ENCODE peak calls at places on chromosomes 1 and 21, in eight cellular contexts. I, E, U, M, S, Z, Q and W are unnamed samples.

GRCh38 chr1:25735956-25736529 is 64.0 kb upstream of the SELENON start:
- DNase-seq in U (peak), Q (no peak), E (no peak), M (no peak), I (no peak), S (no peak), Z (peak), W (no peak)

GRCh38 chr1:5647226-5647625 is 345.0 kb downstream of the NPHP4 start:
- DNase-seq in S (no peak), U (no peak), Z (no peak), Q (no peak), E (no peak), M (no peak), I (no peak), W (no peak)

GRCh38 chr21:42931560-42932235 is 6.3 kb upstream of the ERVH48-1 start:
- DNase-seq in S (no peak), E (no peak), Q (no peak), I (no peak), U (no peak), M (no peak), Z (no peak), W (peak)

GRCh38 chr21:25342811-25343210 is 264.5 kb downstream of the MRPL39 start:
- DNase-seq in E (peak), Q (peak), S (no peak), Z (no peak), M (peak), I (no peak), U (no peak), W (no peak)

GRCh38 chr1:56255516-56256181 is 323.7 kb downstream of the PLPP3 start:
- DNase-seq in E (peak), S (peak), I (no peak), U (peak), Z (peak), M (peak), Q (peak), W (peak)

GRCh38 chr21:33299181-33299752 is 25.5 kb upstream of the IFNAR1 start:
- DNase-seq in Z (no peak), U (no peak), S (no peak), I (no peak), Q (no peak), M (no peak), E (no peak), W (no peak)

GRCh38 chr1:115507256-115507589 is 134.5 kb upstream of the VANGL1 start:
- DNase-seq in Z (peak), Q (peak), M (peak), S (no peak), E (peak), I (peak), U (no peak), W (peak)

GRCh38 chr1:80657048-80657653 is 1143.6 kb upstream of the ADGRL2 start:
- DNase-seq in E (no peak), S (no peak), I (no peak), Z (no peak), U (no peak), Q (no peak), M (no peak), W (no peak)

GRCh38 chr21:45264146-45264918 is 23.4 kb downstream of the POFUT2 start:
- DNase-seq in Q (no peak), U (no peak), Z (no peak), I (no peak), M (no peak), E (no peak), S (peak), W (no peak)

GRCh38 chr21:42691901-42692559 is 38.6 kb downstream of the PDE9A start:
- DNase-seq in M (no peak), U (no peak), S (no peak), I (no peak), Q (no peak), Z (no peak), E (no peak), W (no peak)

GRCh38 chr1:236751385-236751784 is 43.7 kb upstream of the MTR start:
- DNase-seq in Q (no peak), U (no peak), M (no peak), S (no peak), E (no peak), Z (no peak), I (no peak), W (no peak)

GRCh38 chr1:236750928-236751327 is 44.2 kb upstream of the MTR start:
- DNase-seq in M (no peak), Z (no peak), S (no peak), I (no peak), E (no peak), U (no peak), Q (no peak), W (no peak)

GRCh38 chr1:236747311-236747956 is 47.7 kb upstream of the MTR start:
- DNase-seq in U (no peak), S (no peak), Z (no peak), I (no peak), E (no peak), Q (no peak), M (no peak), W (no peak)

GRCh38 chr1:236746785-236747184 is 48.3 kb upstream of the MTR start:
- DNase-seq in S (no peak), Z (peak), Q (no peak), M (no peak), U (no peak), I (no peak), E (no peak), W (no peak)

DNA sequence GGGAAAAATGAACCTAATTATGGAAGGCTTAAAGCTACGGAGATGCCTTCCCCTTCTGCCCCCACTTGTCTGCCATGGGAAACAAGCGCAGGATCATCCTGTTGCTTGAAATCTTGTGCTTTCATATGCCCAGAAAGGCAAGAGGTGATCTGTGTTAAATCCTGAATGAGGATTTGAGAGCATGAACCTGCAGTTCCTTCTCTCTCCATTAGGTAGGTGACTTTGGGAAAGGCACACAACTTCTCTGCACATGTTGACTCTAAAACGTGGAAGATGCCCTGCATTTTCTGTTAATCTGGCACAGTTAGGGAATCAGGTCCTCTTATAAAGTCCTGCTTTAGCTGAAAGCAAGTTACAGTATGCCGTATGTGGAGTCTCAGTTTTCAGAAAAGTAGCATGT is 46.6 kb upstream of the MTR start:
- DNase-seq in E (no peak), U (no peak), I (peak), S (no peak), M (no peak), Z (no peak), Q (no peak), W (no peak)
- TF ChIP-seq CTCF in E (peak), U (no peak), I (no peak), S (no peak), M (peak), Z (no peak), Q (peak), W (peak)

DNA sequence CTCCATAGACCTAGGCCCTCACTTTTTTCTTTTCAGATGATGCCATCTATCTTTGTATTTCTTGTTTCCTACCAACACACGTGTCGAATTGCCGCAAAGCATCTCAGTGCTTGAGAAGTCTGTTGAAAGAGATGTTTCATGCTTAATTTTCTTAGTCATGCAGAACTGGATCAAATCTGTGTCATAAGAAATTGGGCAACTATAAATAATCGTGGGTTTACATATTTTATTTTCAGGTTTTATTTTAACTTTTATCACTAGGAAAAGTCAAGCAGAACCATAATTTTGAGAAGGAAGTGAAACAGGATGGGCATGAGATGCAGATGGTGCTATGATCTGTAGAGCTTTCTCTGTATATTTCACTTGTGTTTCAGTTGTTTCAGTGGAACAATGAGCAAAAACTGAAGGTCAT is 199.3 kb downstream of the S1PR1 start:
- DNase-seq in Z (no peak), I (no peak), M (no peak), S (no peak), E (no peak), U (no peak), Q (no peak), W (no peak)
- H3K4me3 ChIP-seq in Z (no peak), I (no peak), M (no peak), S (no peak), E (no peak), U (no peak), Q (no peak), W (no peak)

GRCh38 chr1:97820470-97821188 is 100.2 kb downstream of the DPYD start:
- DNase-seq in S (no peak), E (peak), Q (peak), U (no peak), Z (no peak), I (peak), M (peak), W (peak)
- TF ChIP-seq CTCF in S (no peak), E (peak), Q (peak), U (peak), Z (peak), I (peak), M (peak), W (peak)

GRCh38 chr1:43359696-43360095 is 915 bp downstream of the CDC20 start:
- DNase-seq in M (no peak), Q (no peak), I (no peak), S (no peak), E (no peak), U (peak), Z (no peak), W (no peak)
- H3K4me3 ChIP-seq in M (peak), Q (peak), I (peak), S (no peak), E (peak), U (no peak), Z (no peak), W (peak)

GRCh38 chr1:11059166-11059989 is 440 bp downstream of the SRM start:
- DNase-seq in Q (no peak), S (peak), M (no peak), Z (no peak), E (no peak), I (no peak), U (no peak), W (peak)

GRCh38 chr1:11061652-11062365 is 2.0 kb upstream of the SRM start:
- DNase-seq in S (no peak), U (no peak), M (no peak), Z (no peak), E (no peak), I (no peak), Q (no peak), W (no peak)

GRCh38 chr1:11058026-11058425 is 1.8 kb downstream of the SRM start:
- DNase-seq in M (no peak), U (no peak), Z (no peak), I (no peak), E (no peak), Q (no peak), S (no peak), W (no peak)

GRCh38 chr1:11058595-11059165 is 1.1 kb downstream of the SRM start:
- DNase-seq in U (no peak), Z (no peak), I (no peak), E (no peak), Q (no peak), M (no peak), S (peak), W (no peak)

GRCh38 chr1:11059990-11060948 is at the start of gene SRM:
- DNase-seq in U (peak), E (peak), Q (peak), M (peak), S (peak), Z (peak), I (peak), W (peak)
- TF ChIP-seq CTCF in U (peak), E (peak), Q (peak), M (no peak), S (peak), Z (peak), I (no peak), W (peak)

GRCh38 chr1:174580801-174581200 is 133.0 kb downstream of the GPR52 start:
- DNase-seq in M (no peak), I (no peak), U (no peak), Z (no peak), E (peak), Q (no peak), S (no peak), W (no peak)

GRCh38 chr1:174584071-174584470 is 136.3 kb downstream of the GPR52 start:
- DNase-seq in Q (no peak), S (no peak), E (no peak), I (no peak), M (no peak), Z (no peak), U (no peak), W (no peak)
- H3K4me3 ChIP-seq in Q (no peak), S (no peak), E (no peak), I (no peak), M (no peak), Z (no peak), U (no peak), W (no peak)

DNA sequence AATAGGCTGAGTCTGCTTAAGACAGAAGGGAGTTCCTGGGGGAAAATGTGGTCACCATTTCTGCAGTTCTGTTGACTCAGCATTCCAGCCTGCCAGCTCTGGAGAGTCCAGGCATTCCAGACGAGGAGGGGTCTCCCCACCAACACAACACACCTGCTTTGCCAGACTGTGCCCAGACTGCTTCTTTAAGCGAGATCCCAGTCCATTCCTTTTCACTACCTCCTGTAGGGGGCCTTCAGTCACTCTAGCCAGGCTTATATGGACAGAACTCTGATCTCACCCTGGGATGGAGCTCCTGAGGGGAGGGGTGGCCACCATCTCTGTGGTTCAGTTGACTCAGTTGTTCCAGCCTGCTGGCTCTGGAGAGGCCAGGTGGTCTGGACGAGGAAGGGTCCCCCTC is 48.5 kb downstream of the UBE2U start:
- DNase-seq in E (no peak), I (no peak), S (no peak), M (no peak), Q (no peak), Z (no peak), U (no peak), W (no peak)
- TF ChIP-seq CTCF in E (peak), I (no peak), S (no peak), M (peak), Q (no peak), Z (no peak), U (no peak), W (peak)